ENCODE peak calls at places on chromosomes 2 and 18, in ten cellular contexts. One of them, this sample, is unnamed.

GRCh38 chr2:43634604-43635306 is 2.3 kb upstream of the PLEKHH2 start:
- DNase-seq in fibroblast of lung: peak
- DNase-seq in effector memory CD4-positive, alpha-beta T cell: no peak
- DNase-seq in astrocyte of the spinal cord: peak
- DNase-seq in right lobe of liver: no peak
- DNase-seq in transverse colon: no peak
- DNase-seq in retinal pigment epithelial cell: peak
- DNase-seq in AG10803: peak
- DNase-seq in Peyer's patch: no peak
- DNase-seq in HCT116: no peak
- DNase-seq in this sample: peak

GRCh38 chr2:228611171-228611570 is 429.7 kb upstream of the SPHKAP start:
- DNase-seq in transverse colon: no peak
- DNase-seq in right lobe of liver: no peak
- DNase-seq in fibroblast of lung: no peak
- DNase-seq in HCT116: no peak
- DNase-seq in astrocyte of the spinal cord: no peak
- DNase-seq in effector memory CD4-positive, alpha-beta T cell: no peak
- DNase-seq in AG10803: no peak
- DNase-seq in Peyer's patch: no peak
- DNase-seq in retinal pigment epithelial cell: no peak
- DNase-seq in this sample: no peak

GRCh38 chr2:112092286-112093041 is 37.4 kb downstream of the TMEM87B start:
- DNase-seq in HCT116: no peak
- DNase-seq in astrocyte of the spinal cord: peak
- DNase-seq in effector memory CD4-positive, alpha-beta T cell: no peak
- DNase-seq in transverse colon: no peak
- DNase-seq in retinal pigment epithelial cell: peak
- DNase-seq in AG10803: peak
- DNase-seq in Peyer's patch: no peak
- DNase-seq in fibroblast of lung: peak
- DNase-seq in right lobe of liver: no peak
- DNase-seq in this sample: peak

GRCh38 chr18:34592961-34593382 is 117.1 kb upstream of the DTNA start:
- DNase-seq in transverse colon: peak
- DNase-seq in fibroblast of lung: peak
- DNase-seq in AG10803: peak
- DNase-seq in retinal pigment epithelial cell: peak
- DNase-seq in Peyer's patch: no peak
- DNase-seq in HCT116: no peak
- DNase-seq in astrocyte of the spinal cord: peak
- DNase-seq in right lobe of liver: peak
- DNase-seq in effector memory CD4-positive, alpha-beta T cell: no peak
- DNase-seq in this sample: peak

GRCh38 chr2:171712051-171712450 is 24.8 kb downstream of the DYNC1I2 start:
- DNase-seq in AG10803: peak
- DNase-seq in right lobe of liver: no peak
- DNase-seq in fibroblast of lung: peak
- DNase-seq in Peyer's patch: no peak
- DNase-seq in transverse colon: no peak
- DNase-seq in effector memory CD4-positive, alpha-beta T cell: no peak
- DNase-seq in retinal pigment epithelial cell: no peak
- DNase-seq in HCT116: no peak
- DNase-seq in astrocyte of the spinal cord: peak
- DNase-seq in this sample: peak

GRCh38 chr18:55778731-55779460 is 190.9 kb upstream of the TCF4 start:
- DNase-seq in AG10803: peak
- DNase-seq in Peyer's patch: no peak
- DNase-seq in fibroblast of lung: peak
- DNase-seq in HCT116: no peak
- DNase-seq in astrocyte of the spinal cord: no peak
- DNase-seq in retinal pigment epithelial cell: no peak
- DNase-seq in transverse colon: no peak
- DNase-seq in right lobe of liver: no peak
- DNase-seq in effector memory CD4-positive, alpha-beta T cell: no peak
- DNase-seq in this sample: no peak

GRCh38 chr2:97950329-97951154 is 45.2 kb downstream of the TMEM131 start:
- DNase-seq in right lobe of liver: no peak
- DNase-seq in transverse colon: no peak
- DNase-seq in effector memory CD4-positive, alpha-beta T cell: no peak
- DNase-seq in AG10803: peak
- DNase-seq in Peyer's patch: no peak
- DNase-seq in astrocyte of the spinal cord: peak
- DNase-seq in retinal pigment epithelial cell: peak
- DNase-seq in HCT116: no peak
- DNase-seq in fibroblast of lung: peak
- DNase-seq in this sample: peak

GRCh38 chr2:54673501-54673998 is 49.9 kb upstream of the EML6 start:
- DNase-seq in astrocyte of the spinal cord: no peak
- DNase-seq in retinal pigment epithelial cell: no peak
- DNase-seq in right lobe of liver: peak
- DNase-seq in HCT116: no peak
- DNase-seq in fibroblast of lung: no peak
- DNase-seq in effector memory CD4-positive, alpha-beta T cell: no peak
- DNase-seq in transverse colon: peak
- DNase-seq in AG10803: peak
- DNase-seq in Peyer's patch: peak
- DNase-seq in this sample: no peak

GRCh38 chr2:38262514-38262871 is 114.6 kb downstream of the ATL2 start:
- DNase-seq in effector memory CD4-positive, alpha-beta T cell: no peak
- DNase-seq in astrocyte of the spinal cord: no peak
- DNase-seq in fibroblast of lung: no peak
- DNase-seq in transverse colon: no peak
- DNase-seq in retinal pigment epithelial cell: no peak
- DNase-seq in right lobe of liver: no peak
- DNase-seq in Peyer's patch: no peak
- DNase-seq in HCT116: no peak
- DNase-seq in AG10803: no peak
- DNase-seq in this sample: no peak

GRCh38 chr2:215750763-215751162 is 262.6 kb downstream of the MREG start:
- DNase-seq in AG10803: peak
- DNase-seq in Peyer's patch: no peak
- DNase-seq in effector memory CD4-positive, alpha-beta T cell: no peak
- DNase-seq in astrocyte of the spinal cord: peak
- DNase-seq in transverse colon: no peak
- DNase-seq in HCT116: no peak
- DNase-seq in right lobe of liver: no peak
- DNase-seq in fibroblast of lung: peak
- DNase-seq in retinal pigment epithelial cell: no peak
- DNase-seq in this sample: no peak

GRCh38 chr2:177885828-177886466 is 186.6 kb downstream of the PDE11A start:
- DNase-seq in fibroblast of lung: no peak
- DNase-seq in retinal pigment epithelial cell: no peak
- DNase-seq in effector memory CD4-positive, alpha-beta T cell: no peak
- DNase-seq in AG10803: no peak
- DNase-seq in Peyer's patch: no peak
- DNase-seq in right lobe of liver: no peak
- DNase-seq in transverse colon: no peak
- DNase-seq in astrocyte of the spinal cord: no peak
- DNase-seq in HCT116: no peak
- DNase-seq in this sample: no peak

GRCh38 chr2:185373226-185373625 is 365.4 kb upstream of the FSIP2 start:
- DNase-seq in Peyer's patch: no peak
- DNase-seq in AG10803: no peak
- DNase-seq in fibroblast of lung: peak
- DNase-seq in astrocyte of the spinal cord: no peak
- DNase-seq in transverse colon: no peak
- DNase-seq in HCT116: no peak
- DNase-seq in right lobe of liver: no peak
- DNase-seq in effector memory CD4-positive, alpha-beta T cell: no peak
- DNase-seq in retinal pigment epithelial cell: no peak
- DNase-seq in this sample: no peak

GRCh38 chr2:217184242-217184641 is 324.4 kb upstream of the TNP1 start:
- DNase-seq in fibroblast of lung: no peak
- DNase-seq in AG10803: no peak
- DNase-seq in right lobe of liver: no peak
- DNase-seq in astrocyte of the spinal cord: no peak
- DNase-seq in transverse colon: no peak
- DNase-seq in retinal pigment epithelial cell: no peak
- DNase-seq in HCT116: no peak
- DNase-seq in Peyer's patch: no peak
- DNase-seq in effector memory CD4-positive, alpha-beta T cell: no peak
- DNase-seq in this sample: no peak

GRCh38 chr2:16077601-16078000 is 137.3 kb downstream of the MYCN start:
- DNase-seq in effector memory CD4-positive, alpha-beta T cell: no peak
- DNase-seq in HCT116: no peak
- DNase-seq in fibroblast of lung: no peak
- DNase-seq in astrocyte of the spinal cord: no peak
- DNase-seq in transverse colon: no peak
- DNase-seq in Peyer's patch: no peak
- DNase-seq in AG10803: no peak
- DNase-seq in retinal pigment epithelial cell: no peak
- DNase-seq in right lobe of liver: no peak
- DNase-seq in this sample: no peak

GRCh38 chr2:15799432-15799827 is 140.9 kb upstream of the MYCN start:
- DNase-seq in effector memory CD4-positive, alpha-beta T cell: no peak
- DNase-seq in retinal pigment epithelial cell: no peak
- DNase-seq in Peyer's patch: no peak
- DNase-seq in fibroblast of lung: no peak
- DNase-seq in astrocyte of the spinal cord: no peak
- DNase-seq in AG10803: no peak
- DNase-seq in HCT116: no peak
- DNase-seq in transverse colon: no peak
- DNase-seq in right lobe of liver: no peak
- DNase-seq in this sample: no peak

GRCh38 chr2:31013311-31013710 is 124.9 kb downstream of the GALNT14 start:
- DNase-seq in HCT116: no peak
- DNase-seq in AG10803: no peak
- DNase-seq in effector memory CD4-positive, alpha-beta T cell: no peak
- DNase-seq in astrocyte of the spinal cord: no peak
- DNase-seq in fibroblast of lung: no peak
- DNase-seq in retinal pigment epithelial cell: no peak
- DNase-seq in transverse colon: no peak
- DNase-seq in Peyer's patch: no peak
- DNase-seq in right lobe of liver: no peak
- DNase-seq in this sample: no peak

GRCh38 chr2:50556934-50557575 is 474.9 kb downstream of the NRXN1 start:
- DNase-seq in astrocyte of the spinal cord: peak
- DNase-seq in effector memory CD4-positive, alpha-beta T cell: no peak
- DNase-seq in HCT116: no peak
- DNase-seq in fibroblast of lung: peak
- DNase-seq in right lobe of liver: no peak
- DNase-seq in retinal pigment epithelial cell: peak
- DNase-seq in AG10803: peak
- DNase-seq in transverse colon: no peak
- DNase-seq in Peyer's patch: no peak
- DNase-seq in this sample: peak

GRCh38 chr2:12721571-12722444 is 5.1 kb downstream of the TRIB2 start:
- DNase-seq in Peyer's patch: no peak
- DNase-seq in effector memory CD4-positive, alpha-beta T cell: no peak
- DNase-seq in AG10803: peak
- DNase-seq in fibroblast of lung: peak
- DNase-seq in right lobe of liver: no peak
- DNase-seq in retinal pigment epithelial cell: no peak
- DNase-seq in astrocyte of the spinal cord: peak
- DNase-seq in HCT116: no peak
- DNase-seq in transverse colon: no peak
- DNase-seq in this sample: no peak

GRCh38 chr2:12719400-12720104 is 2.8 kb downstream of the TRIB2 start:
- DNase-seq in transverse colon: no peak
- DNase-seq in AG10803: peak
- DNase-seq in fibroblast of lung: peak
- DNase-seq in right lobe of liver: no peak
- DNase-seq in Peyer's patch: no peak
- DNase-seq in effector memory CD4-positive, alpha-beta T cell: no peak
- DNase-seq in astrocyte of the spinal cord: peak
- DNase-seq in retinal pigment epithelial cell: no peak
- DNase-seq in HCT116: no peak
- DNase-seq in this sample: no peak

GRCh38 chr2:12718662-12719399 is 2.1 kb downstream of the TRIB2 start:
- DNase-seq in HCT116: no peak
- DNase-seq in transverse colon: no peak
- DNase-seq in effector memory CD4-positive, alpha-beta T cell: peak
- DNase-seq in Peyer's patch: no peak
- DNase-seq in retinal pigment epithelial cell: no peak
- DNase-seq in fibroblast of lung: peak
- DNase-seq in right lobe of liver: no peak
- DNase-seq in AG10803: peak
- DNase-seq in astrocyte of the spinal cord: no peak
- DNase-seq in this sample: no peak

GRCh38 chr2:12720181-12720580 is 3.4 kb downstream of the TRIB2 start:
- DNase-seq in HCT116: no peak
- DNase-seq in retinal pigment epithelial cell: no peak
- DNase-seq in AG10803: no peak
- DNase-seq in effector memory CD4-positive, alpha-beta T cell: no peak
- DNase-seq in fibroblast of lung: peak
- DNase-seq in astrocyte of the spinal cord: peak
- DNase-seq in right lobe of liver: no peak
- DNase-seq in transverse colon: no peak
- DNase-seq in Peyer's patch: no peak
- DNase-seq in this sample: no peak

GRCh38 chr2:12720752-12721151 is 4.0 kb downstream of the TRIB2 start:
- DNase-seq in AG10803: no peak
- DNase-seq in fibroblast of lung: peak
- DNase-seq in astrocyte of the spinal cord: no peak
- DNase-seq in transverse colon: no peak
- DNase-seq in HCT116: no peak
- DNase-seq in Peyer's patch: no peak
- DNase-seq in right lobe of liver: no peak
- DNase-seq in effector memory CD4-positive, alpha-beta T cell: no peak
- DNase-seq in retinal pigment epithelial cell: no peak
- DNase-seq in this sample: no peak
- H3K4me3 ChIP-seq in AG10803: peak
- H3K4me3 ChIP-seq in fibroblast of lung: peak
- H3K4me3 ChIP-seq in astrocyte of the spinal cord: peak
- H3K4me3 ChIP-seq in transverse colon: peak
- H3K4me3 ChIP-seq in HCT116: no peak
- H3K4me3 ChIP-seq in Peyer's patch: no peak
- H3K4me3 ChIP-seq in right lobe of liver: peak
- H3K4me3 ChIP-seq in effector memory CD4-positive, alpha-beta T cell: peak
- H3K4me3 ChIP-seq in retinal pigment epithelial cell: peak
- H3K4me3 ChIP-seq in this sample: peak

GRCh38 chr18:2954869-2955645 is 57.9 kb downstream of the LPIN2 start:
- DNase-seq in HCT116: no peak
- DNase-seq in right lobe of liver: no peak
- DNase-seq in Peyer's patch: no peak
- DNase-seq in retinal pigment epithelial cell: no peak
- DNase-seq in transverse colon: no peak
- DNase-seq in astrocyte of the spinal cord: no peak
- DNase-seq in fibroblast of lung: no peak
- DNase-seq in AG10803: no peak
- DNase-seq in effector memory CD4-positive, alpha-beta T cell: no peak
- DNase-seq in this sample: no peak
- H3K4me3 ChIP-seq in HCT116: no peak
- H3K4me3 ChIP-seq in right lobe of liver: no peak
- H3K4me3 ChIP-seq in Peyer's patch: no peak
- H3K4me3 ChIP-seq in retinal pigment epithelial cell: no peak
- H3K4me3 ChIP-seq in transverse colon: no peak
- H3K4me3 ChIP-seq in astrocyte of the spinal cord: no peak
- H3K4me3 ChIP-seq in fibroblast of lung: no peak
- H3K4me3 ChIP-seq in AG10803: no peak
- H3K4me3 ChIP-seq in effector memory CD4-positive, alpha-beta T cell: no peak
- H3K4me3 ChIP-seq in this sample: no peak

GRCh38 chr2:127104166-127104660 is 2.7 kb downstream of the BIN1 start:
- DNase-seq in Peyer's patch: peak
- DNase-seq in astrocyte of the spinal cord: no peak
- DNase-seq in fibroblast of lung: no peak
- DNase-seq in transverse colon: no peak
- DNase-seq in effector memory CD4-positive, alpha-beta T cell: no peak
- DNase-seq in right lobe of liver: no peak
- DNase-seq in HCT116: no peak
- DNase-seq in AG10803: no peak
- DNase-seq in retinal pigment epithelial cell: no peak
- DNase-seq in this sample: no peak
- H3K4me3 ChIP-seq in Peyer's patch: no peak
- H3K4me3 ChIP-seq in astrocyte of the spinal cord: no peak
- H3K4me3 ChIP-seq in fibroblast of lung: no peak
- H3K4me3 ChIP-seq in transverse colon: no peak
- H3K4me3 ChIP-seq in effector memory CD4-positive, alpha-beta T cell: no peak
- H3K4me3 ChIP-seq in right lobe of liver: no peak
- H3K4me3 ChIP-seq in HCT116: no peak
- H3K4me3 ChIP-seq in AG10803: no peak
- H3K4me3 ChIP-seq in retinal pigment epithelial cell: no peak
- H3K4me3 ChIP-seq in this sample: peak

GRCh38 chr2:241312082-241312481 is 3.4 kb downstream of the HDLBP start:
- DNase-seq in transverse colon: no peak
- DNase-seq in effector memory CD4-positive, alpha-beta T cell: no peak
- DNase-seq in AG10803: peak
- DNase-seq in Peyer's patch: no peak
- DNase-seq in retinal pigment epithelial cell: no peak
- DNase-seq in fibroblast of lung: peak
- DNase-seq in astrocyte of the spinal cord: peak
- DNase-seq in HCT116: no peak
- DNase-seq in right lobe of liver: no peak
- DNase-seq in this sample: peak
- H3K4me3 ChIP-seq in transverse colon: no peak
- H3K4me3 ChIP-seq in effector memory CD4-positive, alpha-beta T cell: no peak
- H3K4me3 ChIP-seq in AG10803: no peak
- H3K4me3 ChIP-seq in Peyer's patch: no peak
- H3K4me3 ChIP-seq in retinal pigment epithelial cell: no peak
- H3K4me3 ChIP-seq in fibroblast of lung: no peak
- H3K4me3 ChIP-seq in astrocyte of the spinal cord: no peak
- H3K4me3 ChIP-seq in HCT116: no peak
- H3K4me3 ChIP-seq in right lobe of liver: no peak
- H3K4me3 ChIP-seq in this sample: no peak